ENCODE peak calls at places on chromosome 14, in eight cellular contexts. One of them, this sample, is unnamed.

GRCh38 chr14:24986206-24986893 is 63.6 kb downstream of the STXBP6 start:
- DNase-seq in activated effector memory CD4-positive, alpha-beta T cell treated with Interleukin-2 at 50 U/mL for 16 hours: no peak
- DNase-seq in cardiac muscle cell: peak
- DNase-seq in colonic mucosa: no peak
- DNase-seq in right lobe of liver: no peak
- DNase-seq in NCI-H146: no peak
- DNase-seq in activated CD4-positive, alpha-beta T cell treated with anti-CD3 and anti-CD28 coated beads for 48 hours: no peak
- DNase-seq in foreskin keratinocyte: no peak
- DNase-seq in this sample: no peak

GRCh38 chr14:95465936-95466335 is 50.5 kb downstream of the SYNE3 start:
- DNase-seq in activated effector memory CD4-positive, alpha-beta T cell treated with Interleukin-2 at 50 U/mL for 16 hours: no peak
- DNase-seq in cardiac muscle cell: no peak
- DNase-seq in colonic mucosa: no peak
- DNase-seq in right lobe of liver: no peak
- DNase-seq in NCI-H146: no peak
- DNase-seq in activated CD4-positive, alpha-beta T cell treated with anti-CD3 and anti-CD28 coated beads for 48 hours: no peak
- DNase-seq in foreskin keratinocyte: no peak
- DNase-seq in this sample: no peak

GRCh38 chr14:77458249-77458950 is 507 bp downstream of the AHSA1 start:
- DNase-seq in activated effector memory CD4-positive, alpha-beta T cell treated with Interleukin-2 at 50 U/mL for 16 hours: peak
- DNase-seq in cardiac muscle cell: peak
- DNase-seq in colonic mucosa: peak
- DNase-seq in right lobe of liver: peak
- DNase-seq in NCI-H146: peak
- DNase-seq in activated CD4-positive, alpha-beta T cell treated with anti-CD3 and anti-CD28 coated beads for 48 hours: peak
- DNase-seq in foreskin keratinocyte: peak
- DNase-seq in this sample: no peak

GRCh38 chr14:69289811-69290520 is 30.0 kb downstream of the GALNT16 start:
- DNase-seq in activated effector memory CD4-positive, alpha-beta T cell treated with Interleukin-2 at 50 U/mL for 16 hours: no peak
- DNase-seq in cardiac muscle cell: no peak
- DNase-seq in colonic mucosa: no peak
- DNase-seq in right lobe of liver: no peak
- DNase-seq in NCI-H146: no peak
- DNase-seq in activated CD4-positive, alpha-beta T cell treated with anti-CD3 and anti-CD28 coated beads for 48 hours: no peak
- DNase-seq in foreskin keratinocyte: no peak
- DNase-seq in this sample: no peak

GRCh38 chr14:51929920-51930682 is 59.2 kb upstream of the RTRAF start:
- DNase-seq in activated effector memory CD4-positive, alpha-beta T cell treated with Interleukin-2 at 50 U/mL for 16 hours: no peak
- DNase-seq in cardiac muscle cell: no peak
- DNase-seq in colonic mucosa: no peak
- DNase-seq in right lobe of liver: no peak
- DNase-seq in NCI-H146: peak
- DNase-seq in activated CD4-positive, alpha-beta T cell treated with anti-CD3 and anti-CD28 coated beads for 48 hours: no peak
- DNase-seq in foreskin keratinocyte: no peak
- DNase-seq in this sample: no peak

GRCh38 chr14:68694516-68695235 is 98.2 kb downstream of the ZFP36L1 start:
- DNase-seq in activated effector memory CD4-positive, alpha-beta T cell treated with Interleukin-2 at 50 U/mL for 16 hours: no peak
- DNase-seq in cardiac muscle cell: peak
- DNase-seq in colonic mucosa: no peak
- DNase-seq in right lobe of liver: no peak
- DNase-seq in NCI-H146: no peak
- DNase-seq in activated CD4-positive, alpha-beta T cell treated with anti-CD3 and anti-CD28 coated beads for 48 hours: no peak
- DNase-seq in foreskin keratinocyte: peak
- DNase-seq in this sample: no peak

GRCh38 chr14:100025111-100025510 is 40.1 kb upstream of the EVL start:
- DNase-seq in activated effector memory CD4-positive, alpha-beta T cell treated with Interleukin-2 at 50 U/mL for 16 hours: no peak
- DNase-seq in cardiac muscle cell: peak
- DNase-seq in colonic mucosa: peak
- DNase-seq in right lobe of liver: no peak
- DNase-seq in NCI-H146: no peak
- DNase-seq in activated CD4-positive, alpha-beta T cell treated with anti-CD3 and anti-CD28 coated beads for 48 hours: peak
- DNase-seq in foreskin keratinocyte: no peak
- DNase-seq in this sample: no peak

GRCh38 chr14:21264025-21264801 is 5.0 kb downstream of the HNRNPC start:
- DNase-seq in activated effector memory CD4-positive, alpha-beta T cell treated with Interleukin-2 at 50 U/mL for 16 hours: no peak
- DNase-seq in cardiac muscle cell: peak
- DNase-seq in colonic mucosa: no peak
- DNase-seq in right lobe of liver: no peak
- DNase-seq in NCI-H146: no peak
- DNase-seq in activated CD4-positive, alpha-beta T cell treated with anti-CD3 and anti-CD28 coated beads for 48 hours: no peak
- DNase-seq in foreskin keratinocyte: peak
- DNase-seq in this sample: no peak

GRCh38 chr14:63275611-63276010 is 43.1 kb downstream of the GPHB5 start:
- DNase-seq in activated effector memory CD4-positive, alpha-beta T cell treated with Interleukin-2 at 50 U/mL for 16 hours: no peak
- DNase-seq in cardiac muscle cell: no peak
- DNase-seq in colonic mucosa: no peak
- DNase-seq in right lobe of liver: no peak
- DNase-seq in NCI-H146: peak
- DNase-seq in activated CD4-positive, alpha-beta T cell treated with anti-CD3 and anti-CD28 coated beads for 48 hours: no peak
- DNase-seq in foreskin keratinocyte: no peak
- DNase-seq in this sample: no peak

GRCh38 chr14:102777711-102778615 is 714 bp downstream of the TRAF3 start:
- DNase-seq in activated effector memory CD4-positive, alpha-beta T cell treated with Interleukin-2 at 50 U/mL for 16 hours: no peak
- DNase-seq in cardiac muscle cell: peak
- DNase-seq in colonic mucosa: no peak
- DNase-seq in right lobe of liver: peak
- DNase-seq in NCI-H146: peak
- DNase-seq in activated CD4-positive, alpha-beta T cell treated with anti-CD3 and anti-CD28 coated beads for 48 hours: peak
- DNase-seq in foreskin keratinocyte: no peak
- DNase-seq in this sample: no peak

GRCh38 chr14:60317609-60318008 is 68.6 kb downstream of the PPM1A start:
- DNase-seq in activated effector memory CD4-positive, alpha-beta T cell treated with Interleukin-2 at 50 U/mL for 16 hours: no peak
- DNase-seq in cardiac muscle cell: no peak
- DNase-seq in colonic mucosa: no peak
- DNase-seq in right lobe of liver: no peak
- DNase-seq in NCI-H146: peak
- DNase-seq in activated CD4-positive, alpha-beta T cell treated with anti-CD3 and anti-CD28 coated beads for 48 hours: no peak
- DNase-seq in foreskin keratinocyte: no peak
- DNase-seq in this sample: no peak

GRCh38 chr14:81110186-81110585 is 110.6 kb downstream of the GTF2A1 start:
- DNase-seq in activated effector memory CD4-positive, alpha-beta T cell treated with Interleukin-2 at 50 U/mL for 16 hours: no peak
- DNase-seq in cardiac muscle cell: no peak
- DNase-seq in colonic mucosa: no peak
- DNase-seq in right lobe of liver: no peak
- DNase-seq in NCI-H146: no peak
- DNase-seq in activated CD4-positive, alpha-beta T cell treated with anti-CD3 and anti-CD28 coated beads for 48 hours: no peak
- DNase-seq in foreskin keratinocyte: no peak
- DNase-seq in this sample: no peak

GRCh38 chr14:67763158-67763822 is 53.1 kb downstream of the ZFYVE26 start:
- DNase-seq in activated effector memory CD4-positive, alpha-beta T cell treated with Interleukin-2 at 50 U/mL for 16 hours: no peak
- DNase-seq in cardiac muscle cell: no peak
- DNase-seq in colonic mucosa: peak
- DNase-seq in right lobe of liver: no peak
- DNase-seq in NCI-H146: no peak
- DNase-seq in activated CD4-positive, alpha-beta T cell treated with anti-CD3 and anti-CD28 coated beads for 48 hours: no peak
- DNase-seq in foreskin keratinocyte: no peak
- DNase-seq in this sample: no peak

GRCh38 chr14:50875359-50876090 is 3.7 kb downstream of the ABHD12B start:
- DNase-seq in activated effector memory CD4-positive, alpha-beta T cell treated with Interleukin-2 at 50 U/mL for 16 hours: peak
- DNase-seq in cardiac muscle cell: no peak
- DNase-seq in colonic mucosa: no peak
- DNase-seq in right lobe of liver: no peak
- DNase-seq in NCI-H146: peak
- DNase-seq in activated CD4-positive, alpha-beta T cell treated with anti-CD3 and anti-CD28 coated beads for 48 hours: peak
- DNase-seq in foreskin keratinocyte: no peak
- DNase-seq in this sample: no peak

GRCh38 chr14:89899917-89900680 is 54.4 kb downstream of the EFCAB11 start:
- DNase-seq in activated effector memory CD4-positive, alpha-beta T cell treated with Interleukin-2 at 50 U/mL for 16 hours: no peak
- DNase-seq in cardiac muscle cell: peak
- DNase-seq in colonic mucosa: no peak
- DNase-seq in right lobe of liver: no peak
- DNase-seq in NCI-H146: peak
- DNase-seq in activated CD4-positive, alpha-beta T cell treated with anti-CD3 and anti-CD28 coated beads for 48 hours: peak
- DNase-seq in foreskin keratinocyte: peak
- DNase-seq in this sample: no peak

This sample was measured in progenitor cell of endocrine pancreas.